ENCODE peak calls at places on chromosomes 1 and 21, in ten cellular contexts. P, H, X, S, E, A, W, Q, T and G are unnamed samples.

GRCh38 chr1:59013276-59013927 is 229.6 kb upstream of the JUN start:
- DNase-seq in P (no peak), H (peak), X (peak), S (peak), E (peak), A (no peak), W (no peak), Q (no peak), T (no peak), G (no peak)

GRCh38 chr21:31557956-31558838 is 101.3 kb upstream of the SOD1 start:
- DNase-seq in P (no peak), H (no peak), X (no peak), S (no peak), E (peak), A (no peak), W (peak), Q (peak), T (peak), G (no peak)

GRCh38 chr1:156295391-156295947 is at the start of gene GLMP:
- DNase-seq in P (peak), H (peak), X (peak), S (peak), E (peak), A (no peak), W (peak), Q (no peak), T (no peak), G (no peak)

GRCh38 chr1:184866991-184867788 is 107.1 kb downstream of the NIBAN1 start:
- DNase-seq in P (peak), H (no peak), X (no peak), S (peak), E (no peak), A (peak), W (no peak), Q (peak), T (no peak), G (no peak)

GRCh38 chr1:245262876-245263625 is 108.3 kb downstream of the KIF26B start:
- DNase-seq in P (no peak), H (no peak), X (no peak), S (no peak), E (peak), A (no peak), W (no peak), Q (no peak), T (no peak), G (peak)

GRCh38 chr1:205584732-205585131 is 47.1 kb downstream of the ELK4 start:
- DNase-seq in P (no peak), H (peak), X (peak), S (no peak), E (peak), A (no peak), W (no peak), Q (no peak), T (no peak), G (peak)

GRCh38 chr1:151290709-151291303 is 8.7 kb downstream of the ZNF687 start:
- DNase-seq in P (no peak), H (no peak), X (no peak), S (no peak), E (no peak), A (no peak), W (no peak), Q (no peak), T (no peak), G (no peak)

GRCh38 chr1:161440312-161440894 is 64.9 kb upstream of the FCGR2A start:
- DNase-seq in P (peak), H (peak), X (peak), S (peak), E (peak), A (no peak), W (peak), Q (peak), T (peak), G (no peak)

GRCh38 chr1:177310326-177310725 is 139.6 kb downstream of the BRINP2 start:
- DNase-seq in P (no peak), H (no peak), X (no peak), S (no peak), E (no peak), A (no peak), W (no peak), Q (no peak), T (peak), G (no peak)

GRCh38 chr1:226625832-226626576 is 77.4 kb downstream of the STUM start:
- DNase-seq in P (no peak), H (peak), X (no peak), S (no peak), E (no peak), A (no peak), W (no peak), Q (no peak), T (no peak), G (no peak)

GRCh38 chr1:152009691-152010090 is 16.0 kb upstream of the S100A10 start:
- DNase-seq in P (no peak), H (no peak), X (no peak), S (no peak), E (no peak), A (no peak), W (no peak), Q (no peak), T (no peak), G (no peak)

GRCh38 chr1:221497051-221497450 is 244.8 kb downstream of the DUSP10 start:
- DNase-seq in P (no peak), H (no peak), X (no peak), S (peak), E (no peak), A (no peak), W (no peak), Q (no peak), T (no peak), G (no peak)

GRCh38 chr1:25562101-25562927 is 18.9 kb downstream of the LDLRAP1 start:
- DNase-seq in P (peak), H (no peak), X (no peak), S (no peak), E (no peak), A (no peak), W (no peak), Q (no peak), T (no peak), G (no peak)

GRCh38 chr1:51314974-51315373 is 15.4 kb downstream of the TTC39A start:
- DNase-seq in P (no peak), H (no peak), X (peak), S (no peak), E (no peak), A (no peak), W (no peak), Q (no peak), T (no peak), G (no peak)

GRCh38 chr1:193537266-193538003 is 351.0 kb upstream of the B3GALT2 start:
- DNase-seq in P (no peak), H (no peak), X (no peak), S (no peak), E (no peak), A (no peak), W (no peak), Q (no peak), T (no peak), G (no peak)

GRCh38 chr1:17696417-17697301 is 58.5 kb upstream of the ACTL8 start:
- DNase-seq in P (no peak), H (no peak), X (no peak), S (peak), E (peak), A (peak), W (peak), Q (peak), T (peak), G (no peak)

GRCh38 chr21:44637018-44637850 is at the start of gene KRTAP10-10:
- DNase-seq in P (no peak), H (peak), X (no peak), S (no peak), E (peak), A (no peak), W (no peak), Q (no peak), T (no peak), G (peak)

GRCh38 chr1:43993206-43993914 is 2.0 kb downstream of the CCDC24 start:
- DNase-seq in P (no peak), H (no peak), X (no peak), S (no peak), E (no peak), A (no peak), W (no peak), Q (no peak), T (no peak), G (no peak)

GRCh38 chr1:2209400-2210083 is 15.0 kb upstream of the FAAP20 start:
- DNase-seq in P (no peak), H (peak), X (no peak), S (peak), E (no peak), A (no peak), W (no peak), Q (no peak), T (no peak), G (no peak)

GRCh38 chr1:42852608-42852980 is 6.2 kb downstream of the ZNF691 start:
- DNase-seq in P (no peak), H (no peak), X (no peak), S (no peak), E (no peak), A (no peak), W (no peak), Q (no peak), T (no peak), G (no peak)

GRCh38 chr1:201598396-201598795 is 59.5 kb downstream of the NAV1 start:
- DNase-seq in P (no peak), H (no peak), X (peak), S (no peak), E (no peak), A (no peak), W (no peak), Q (no peak), T (no peak), G (no peak)

GRCh38 chr1:35894183-35894582 is 11.2 kb downstream of the AGO1 start:
- DNase-seq in P (no peak), H (no peak), X (peak), S (peak), E (no peak), A (no peak), W (no peak), Q (no peak), T (no peak), G (no peak)

GRCh38 chr1:90706437-90707362 is 10.4 kb downstream of the BARHL2 start:
- DNase-seq in P (no peak), H (no peak), X (no peak), S (no peak), E (peak), A (no peak), W (peak), Q (no peak), T (no peak), G (no peak)

GRCh38 chr1:161681879-161682278 is 18.9 kb downstream of the FCGR2B start:
- DNase-seq in P (no peak), H (no peak), X (no peak), S (no peak), E (no peak), A (no peak), W (no peak), Q (no peak), T (no peak), G (no peak)

GRCh38 chr1:58402444-58402843 is 144.1 kb downstream of the OMA1 start:
- DNase-seq in P (no peak), H (no peak), X (no peak), S (peak), E (no peak), A (no peak), W (no peak), Q (no peak), T (no peak), G (no peak)

GRCh38 chr1:5992814-5993552 is 758 bp upstream of the NPHP4 start:
- DNase-seq in P (no peak), H (no peak), X (no peak), S (no peak), E (no peak), A (no peak), W (peak), Q (no peak), T (no peak), G (no peak)

GRCh38 chr21:41952568-41953248 is 1.1 kb downstream of the C2CD2 start:
- DNase-seq in P (no peak), H (no peak), X (no peak), S (no peak), E (no peak), A (no peak), W (no peak), Q (no peak), T (no peak), G (no peak)

GRCh38 chr1:14782741-14783591 is 184.5 kb downstream of the KAZN start:
- DNase-seq in P (no peak), H (no peak), X (no peak), S (no peak), E (no peak), A (no peak), W (no peak), Q (no peak), T (no peak), G (no peak)

GRCh38 chr1:205805082-205805711 is 7.8 kb downstream of the SLC41A1 start:
- DNase-seq in P (no peak), H (no peak), X (no peak), S (no peak), E (no peak), A (no peak), W (no peak), Q (no peak), T (no peak), G (no peak)

GRCh38 chr1:50983403-50983802 is 13.4 kb downstream of the CDKN2C start:
- DNase-seq in P (no peak), H (no peak), X (no peak), S (no peak), E (no peak), A (no peak), W (no peak), Q (no peak), T (no peak), G (no peak)

GRCh38 chr1:57307382-57307781 is 116.5 kb downstream of the DAB1 start:
- DNase-seq in P (peak), H (no peak), X (no peak), S (no peak), E (no peak), A (no peak), W (peak), Q (no peak), T (no peak), G (no peak)

GRCh38 chr1:203682401-203683383 is 56.1 kb downstream of the ATP2B4 start:
- DNase-seq in P (peak), H (no peak), X (no peak), S (no peak), E (no peak), A (no peak), W (peak), Q (no peak), T (no peak), G (no peak)

GRCh38 chr1:156639601-156640101 is 2.3 kb upstream of the BCAN start:
- DNase-seq in P (no peak), H (no peak), X (no peak), S (no peak), E (no peak), A (no peak), W (peak), Q (no peak), T (no peak), G (no peak)

GRCh38 chr1:55446351-55446750 is 231.2 kb upstream of the USP24 start:
- DNase-seq in P (no peak), H (no peak), X (no peak), S (no peak), E (no peak), A (no peak), W (no peak), Q (no peak), T (no peak), G (no peak)

GRCh38 chr1:52179073-52179472 is 37.2 kb downstream of the ZFYVE9 start:
- DNase-seq in P (no peak), H (no peak), X (no peak), S (no peak), E (no peak), A (no peak), W (no peak), Q (no peak), T (no peak), G (no peak)

GRCh38 chr1:25875856-25876692 is 566 bp upstream of the PAQR7 start:
- DNase-seq in P (no peak), H (no peak), X (peak), S (no peak), E (peak), A (no peak), W (no peak), Q (no peak), T (no peak), G (no peak)

GRCh38 chr1:1440941-1441888 is 5.7 kb downstream of the VWA1 start:
- DNase-seq in P (peak), H (peak), X (peak), S (no peak), E (no peak), A (no peak), W (no peak), Q (peak), T (no peak), G (no peak)

GRCh38 chr1:7642781-7643180 is 128.3 kb upstream of the VAMP3 start:
- DNase-seq in P (no peak), H (no peak), X (no peak), S (no peak), E (no peak), A (no peak), W (no peak), Q (no peak), T (no peak), G (no peak)

GRCh38 chr1:92957020-92957734 is 4.1 kb downstream of the DIPK1A start:
- DNase-seq in P (no peak), H (no peak), X (no peak), S (no peak), E (no peak), A (no peak), W (no peak), Q (no peak), T (no peak), G (no peak)